ENCODE peak calls at places on chromosomes 6 and 20, in four cellular contexts. S, Z, N and K are unnamed samples. For H3K36me3 and H3K4me1, the result is how much of the 10 kb centered on the place peaks cover.

GRCh38 chr6:47242483-47243386 is 67.0 kb downstream of the TNFRSF21 start:
- DNase-seq in S (peak), Z (peak), N (peak), K (no peak)

GRCh38 chr20:54292186-54292585 is 84.3 kb downstream of the PFDN4 start:
- DNase-seq in S (no peak), Z (no peak), N (peak), K (no peak)

GRCh38 chr6:90098025-90098474 is 198.6 kb downstream of the BACH2 start:
- DNase-seq in S (no peak), Z (no peak), N (peak), K (no peak)

GRCh38 chr20:53606364-53606985 is 12.8 kb upstream of the ZNF217 start:
- DNase-seq in S (no peak), Z (no peak), N (peak), K (no peak)

GRCh38 chr6:168113226-168113625 is 34.2 kb upstream of the FRMD1 start:
- DNase-seq in S (no peak), Z (no peak), N (no peak), K (no peak)

GRCh38 chr20:57007171-57007540 is 259.3 kb downstream of the BMP7 start:
- DNase-seq in S (no peak), Z (no peak), N (no peak), K (no peak)

GRCh38 chr6:19719691-19720127 is 117.5 kb upstream of the ID4 start:
- DNase-seq in S (no peak), Z (no peak), N (peak), K (no peak)

GRCh38 chr6:17240803-17241500 is 40.2 kb upstream of the RBM24 start:
- DNase-seq in S (no peak), Z (no peak), N (no peak), K (no peak)

GRCh38 chr6:89079611-89080213 is 839 bp upstream of the PNRC1 start:
- DNase-seq in S (peak), Z (peak), N (peak), K (peak)

GRCh38 chr6:121664199-121664598 is 228.8 kb downstream of the GJA1 start:
- DNase-seq in S (no peak), Z (no peak), N (no peak), K (no peak)

GRCh38 chr6:155523821-155524238 is 68.2 kb upstream of the NOX3 start:
- DNase-seq in S (no peak), Z (no peak), N (no peak), K (no peak)

GRCh38 chr20:59318201-59318790 is 17.9 kb downstream of the EDN3 start:
- DNase-seq in S (no peak), Z (no peak), N (no peak), K (no peak)

GRCh38 chr20:20465259-20465658 is 97.4 kb downstream of the INSM1 start:
- DNase-seq in S (no peak), Z (no peak), N (peak), K (no peak)

GRCh38 chr6:56073761-56074160 is 173.6 kb downstream of the COL21A1 start:
- DNase-seq in S (no peak), Z (no peak), N (peak), K (no peak)

GRCh38 chr20:62020935-62021701 is 44.6 kb downstream of the TAF4 start:
- DNase-seq in S (no peak), Z (no peak), N (peak), K (no peak)

GRCh38 chr6:79463721-79464120 is 73.5 kb downstream of the LCA5 start:
- DNase-seq in S (no peak), Z (no peak), N (no peak), K (no peak)

GRCh38 chr20:46349742-46350056 is 41.4 kb upstream of the CDH22 start:
- DNase-seq in S (no peak), Z (no peak), N (no peak), K (no peak)

GRCh38 chr6:14060971-14061370 is 56.6 kb upstream of the CD83 start:
- DNase-seq in S (no peak), Z (no peak), N (no peak), K (no peak)

GRCh38 chr6:131182991-131183425 is 47.7 kb downstream of the AKAP7 start:
- DNase-seq in S (peak), Z (peak), N (peak), K (no peak)

GRCh38 chr20:36542516-36543186 is 1.3 kb downstream of the MYL9 start:
- DNase-seq in S (no peak), Z (no peak), N (no peak), K (no peak)
- H3K4me3 ChIP-seq in S (no peak), Z (no peak), N (peak), K (no peak)

GRCh38 chr20:17621229-17621968 is 51.5 kb downstream of the DSTN start:
- DNase-seq in S (peak), Z (no peak), N (no peak), K (no peak)

GRCh38 chr20:17624551-17625245 is 54.8 kb downstream of the DSTN start:
- DNase-seq in S (no peak), Z (no peak), N (no peak), K (no peak)

GRCh38 chr20:17622086-17622850 is 52.4 kb downstream of the DSTN start:
- DNase-seq in S (peak), Z (no peak), N (no peak), K (no peak)

GRCh38 chr20:17624070-17624469 is 54.2 kb downstream of the DSTN start:
- DNase-seq in S (no peak), Z (no peak), N (no peak), K (no peak)

GRCh38 chr20:17622851-17623508 is 53.1 kb downstream of the DSTN start:
- DNase-seq in S (peak), Z (no peak), N (no peak), K (no peak)
- H3K36me3 ChIP-seq in S (half or more), Z (under half), N (under half), K (half or more)

DNA sequence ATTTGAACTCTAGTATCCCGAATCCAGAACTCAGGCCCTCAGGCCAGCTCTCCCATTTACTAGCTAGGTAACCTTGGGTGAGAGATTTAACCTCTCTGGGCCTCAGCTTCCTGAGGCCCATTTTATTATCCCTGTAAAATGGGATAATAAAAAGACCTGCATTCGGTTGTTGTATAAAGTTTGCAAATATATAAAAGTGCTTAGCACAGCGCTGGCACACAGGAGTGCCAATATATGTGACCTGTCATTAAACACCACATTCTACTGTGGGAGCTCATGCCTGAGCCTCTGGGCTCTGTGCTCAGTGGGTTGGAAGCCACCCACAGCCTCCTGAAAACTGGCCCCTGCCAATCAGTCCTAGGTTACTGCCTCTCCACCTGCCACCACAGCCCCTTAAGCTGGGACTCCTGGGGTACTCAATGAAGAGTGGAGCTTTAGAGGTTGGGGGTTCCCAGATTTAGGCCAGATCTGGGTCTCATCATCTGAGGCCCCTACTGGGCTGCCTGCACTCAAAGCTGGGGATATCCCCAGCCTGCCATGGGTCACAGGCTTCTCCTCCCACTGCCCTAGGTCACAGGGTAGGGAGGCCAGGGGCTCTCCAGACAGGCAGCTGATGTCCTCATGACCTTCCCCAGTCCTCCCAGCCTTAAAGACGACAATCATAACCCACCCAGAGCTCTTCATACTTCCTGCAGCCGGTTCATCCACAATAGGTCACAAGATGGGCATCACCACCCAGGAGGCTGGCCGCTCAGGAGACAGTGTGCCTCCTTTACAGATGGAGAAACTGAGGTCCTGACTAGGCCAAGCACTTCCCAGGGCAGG is 15.4 kb downstream of the TFEB start:
- DNase-seq in S (no peak), Z (no peak), N (no peak), K (no peak)
- H3K4me1 ChIP-seq in S (under half), Z (under half), N (under half), K (under half)

DNA sequence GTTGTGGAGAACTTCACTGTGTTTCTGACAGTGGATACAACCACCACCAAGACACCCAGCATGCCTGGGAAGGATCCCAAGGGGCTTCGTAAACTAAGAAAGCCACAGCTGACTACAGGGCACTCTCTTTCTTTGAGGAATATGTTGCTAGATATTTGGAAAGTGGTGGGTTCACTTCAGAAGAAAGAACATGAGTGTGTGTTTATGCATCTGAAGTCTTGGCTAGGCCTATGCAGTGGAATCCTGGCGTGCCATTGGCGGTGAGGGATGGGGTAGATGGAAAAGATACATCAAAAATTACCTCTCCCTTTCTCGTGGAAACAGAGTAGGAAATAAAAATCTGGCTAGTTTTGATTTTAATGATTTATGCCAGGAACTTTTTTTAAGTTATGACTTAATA is 187.7 kb downstream of the PDE7B start:
- DNase-seq in S (no peak), Z (no peak), N (peak), K (no peak)
- H3K4me3 ChIP-seq in S (no peak), Z (no peak), N (peak), K (no peak)

GRCh38 chr6:159746759-159747158 is 15.1 kb upstream of the ACAT2 start:
- DNase-seq in S (no peak), Z (no peak), N (no peak), K (no peak)
- H3K36me3 ChIP-seq in S (half or more), Z (half or more), N (half or more), K (half or more)

DNA sequence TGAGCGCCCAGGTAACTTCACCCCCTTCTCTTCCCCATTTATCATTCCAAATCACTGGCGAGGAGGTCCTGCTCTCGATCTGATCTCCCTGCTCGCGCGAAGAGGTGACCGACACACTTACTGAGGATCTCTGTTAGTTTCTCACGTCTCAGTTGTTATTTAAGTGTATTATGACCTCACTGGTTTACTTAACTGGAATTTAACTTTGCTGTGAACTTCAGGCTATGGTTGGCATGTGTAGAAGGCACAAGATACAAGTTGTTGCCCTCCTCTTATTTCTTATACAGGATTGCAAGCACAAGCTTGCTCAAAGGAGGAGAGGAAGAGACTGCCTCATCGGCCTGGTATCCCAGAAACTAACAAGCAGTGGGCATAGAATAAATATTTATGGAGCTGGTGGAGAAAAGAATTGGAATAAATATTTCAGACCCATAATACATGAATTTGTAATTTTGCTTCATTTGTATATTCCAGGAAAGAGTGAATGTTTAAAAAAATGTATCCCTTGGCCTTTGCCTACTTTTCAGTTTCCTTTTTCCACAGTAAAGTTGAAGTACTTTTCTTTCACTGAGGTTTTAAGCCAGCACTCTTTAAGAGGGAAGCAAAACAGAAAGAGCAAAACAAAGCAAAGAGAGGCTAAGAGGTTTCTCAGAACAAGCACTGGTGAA is 1.3 kb downstream of the RNF217 start:
- DNase-seq in S (no peak), Z (no peak), N (peak), K (no peak)
- H3K4me1 ChIP-seq in S (under half), Z (under half), N (under half), K (under half)

DNA sequence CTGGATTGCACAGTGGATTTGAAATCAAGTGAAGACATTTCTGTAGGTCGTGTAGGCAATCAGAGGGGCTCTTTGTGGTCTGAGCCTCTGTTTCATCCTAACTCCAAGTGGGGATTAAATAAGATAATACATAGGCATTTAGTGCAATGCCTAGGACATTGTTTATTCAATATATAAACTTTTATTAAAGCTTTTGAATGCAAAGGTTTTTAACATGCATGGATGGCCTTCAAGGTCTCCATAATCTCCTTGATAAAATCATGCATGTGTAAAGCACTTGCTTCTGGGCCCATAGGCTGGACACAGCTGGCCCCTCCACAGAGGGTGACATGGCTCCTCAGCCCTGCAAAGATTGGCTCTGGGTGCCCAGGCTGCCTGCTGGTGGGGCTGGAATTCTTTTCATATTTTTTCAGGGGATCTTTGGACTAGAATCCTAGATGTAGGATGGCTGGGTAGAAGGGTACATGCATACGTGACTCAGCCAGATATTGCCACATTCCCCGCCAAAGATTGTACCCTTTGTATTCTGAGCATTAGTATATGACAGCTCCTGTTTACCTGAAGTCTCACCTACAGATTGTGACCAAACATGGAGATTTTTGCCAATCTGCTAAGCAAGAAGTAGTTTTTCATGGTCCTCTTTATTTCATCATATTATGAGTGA is 19.0 kb upstream of the AVP start:
- DNase-seq in S (no peak), Z (no peak), N (no peak), K (no peak)
- H3K4me3 ChIP-seq in S (no peak), Z (no peak), N (no peak), K (no peak)

GRCh38 chr20:63406617-63407245 is 45.6 kb upstream of the CHRNA4 start:
- DNase-seq in S (no peak), Z (no peak), N (no peak), K (no peak)
- H3K36me3 ChIP-seq in S (under half), Z (under half), N (under half), K (under half)

GRCh38 chr6:26215200-26216014 is 128.2 kb downstream of the HFE start:
- DNase-seq in S (no peak), Z (peak), N (peak), K (no peak)
- H3K4me1 ChIP-seq in S (under half), Z (under half), N (under half), K (under half)

DNA sequence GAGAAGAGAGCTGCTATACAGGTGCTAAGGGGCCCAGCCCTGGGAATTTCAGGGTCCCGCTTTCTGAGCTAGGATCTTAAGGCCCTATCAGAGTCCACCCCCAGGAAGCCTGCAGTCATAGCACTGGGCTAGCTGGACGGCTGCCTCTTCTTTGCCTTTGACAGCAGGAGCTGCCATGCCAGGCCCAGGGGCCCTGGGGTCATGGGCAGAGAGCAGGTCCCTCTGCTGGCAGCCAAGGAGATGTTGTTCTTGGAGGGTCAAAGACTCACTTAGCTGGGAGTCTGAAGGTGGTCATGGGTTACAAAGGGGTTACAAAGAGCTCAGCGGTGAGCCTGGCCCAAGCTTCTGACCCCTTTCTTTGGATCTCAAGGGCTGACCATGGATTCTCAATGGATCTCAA is 52.7 kb downstream of the RPP21 start:
- DNase-seq in S (no peak), Z (no peak), N (no peak), K (no peak)
- H3K4me3 ChIP-seq in S (no peak), Z (no peak), N (no peak), K (no peak)